ENCODE peak calls at places on chromosomes 12 and 14, in four cellular contexts. D is thoracic aorta, U is astrocyte, V is cardiac muscle cell. M is an unnamed sample.

GRCh38 chr12:107684990-107685359 is 624 bp upstream of the PWP1 start:
- DNase-seq in U (no peak), V (peak), D (no peak), M (no peak)

GRCh38 chr12:51415931-51416330 is 8.7 kb upstream of the SLC4A8 start:
- DNase-seq in U (no peak), V (no peak), D (no peak), M (no peak)

GRCh38 chr14:51743588-51744000 is 91.9 kb downstream of the FRMD6 start:
- DNase-seq in D (no peak), V (no peak), U (no peak), M (no peak)

GRCh38 chr12:89236237-89236636 is 116.1 kb downstream of the DUSP6 start:
- DNase-seq in D (no peak), U (peak), V (no peak), M (no peak)

GRCh38 chr12:43113153-43113552 is 438.9 kb downstream of the ADAMTS20 start:
- DNase-seq in U (peak), V (peak), D (no peak), M (no peak)

GRCh38 chr14:103137721-103138482 is 14.6 kb downstream of the TNFAIP2 start:
- DNase-seq in U (no peak), V (no peak), D (no peak), M (no peak)

GRCh38 chr12:85740190-85740589 is 96.0 kb downstream of the RASSF9 start:
- DNase-seq in V (no peak), U (no peak), D (no peak), M (no peak)

GRCh38 chr14:74347795-74348100 is 523 bp upstream of the VRTN start:
- DNase-seq in V (no peak), U (no peak), D (no peak), M (no peak)

GRCh38 chr12:31526158-31526546 is 64.8 kb downstream of the DENND5B start:
- DNase-seq in V (no peak), D (no peak), U (no peak), M (no peak)
- TF ChIP-seq CTCF in V (no peak), D (no peak), U (no peak), M (no peak)

DNA sequence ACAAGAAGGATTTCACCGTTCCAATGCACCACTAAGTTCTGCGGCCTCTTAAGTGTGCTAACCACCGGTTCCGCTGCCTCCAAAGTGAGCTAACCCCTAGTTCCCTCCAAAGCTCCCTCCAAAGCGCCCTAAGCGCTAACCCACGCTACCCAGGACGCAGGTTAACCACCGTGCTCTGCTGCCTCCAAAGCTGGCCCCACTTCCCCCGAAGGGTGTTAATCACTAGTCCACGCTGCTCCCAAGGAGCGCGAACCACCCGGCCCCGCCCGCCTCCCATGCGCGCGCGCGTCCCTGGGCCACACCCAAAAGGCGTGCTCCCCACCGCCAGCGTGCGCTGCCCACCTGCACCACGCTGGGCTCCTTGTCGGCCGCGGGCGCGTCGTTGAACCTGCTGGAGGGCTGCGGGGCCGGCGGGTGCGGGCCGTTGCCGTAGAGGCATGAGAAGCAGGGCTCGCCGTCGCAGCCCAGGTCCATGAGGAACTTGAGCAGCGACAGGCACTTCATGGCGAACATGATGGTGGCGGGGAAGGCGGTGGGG is 11.7 kb downstream of the FAM181A start:
- DNase-seq in U (no peak), D (no peak), V (no peak), M (no peak)
- H3K4me3 ChIP-seq in U (no peak), D (no peak), V (no peak), M (peak)

DNA sequence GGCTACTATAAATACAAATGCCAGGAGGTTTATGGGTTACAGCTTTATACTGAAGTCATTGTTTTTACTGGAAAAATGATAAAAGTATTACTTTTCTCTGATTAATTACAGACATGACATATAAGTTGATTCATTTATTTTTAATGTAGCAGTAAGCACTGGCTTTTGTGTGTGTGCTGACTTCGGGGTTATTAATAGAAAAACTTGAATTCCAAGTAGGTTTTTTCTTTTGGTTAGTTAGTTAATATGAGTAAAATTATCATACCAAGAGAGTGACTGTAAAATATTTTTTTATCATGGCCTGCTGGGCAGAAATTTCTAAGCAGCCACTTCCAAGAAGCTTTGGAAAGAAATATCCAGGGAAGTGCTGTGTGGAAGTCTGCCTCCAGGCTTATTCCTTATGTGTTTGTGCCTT is 56.4 kb downstream of the IFT81 start:
- DNase-seq in D (no peak), U (peak), V (peak), M (peak)
- TF ChIP-seq CTCF in D (peak), U (no peak), V (no peak), M (no peak)

DNA sequence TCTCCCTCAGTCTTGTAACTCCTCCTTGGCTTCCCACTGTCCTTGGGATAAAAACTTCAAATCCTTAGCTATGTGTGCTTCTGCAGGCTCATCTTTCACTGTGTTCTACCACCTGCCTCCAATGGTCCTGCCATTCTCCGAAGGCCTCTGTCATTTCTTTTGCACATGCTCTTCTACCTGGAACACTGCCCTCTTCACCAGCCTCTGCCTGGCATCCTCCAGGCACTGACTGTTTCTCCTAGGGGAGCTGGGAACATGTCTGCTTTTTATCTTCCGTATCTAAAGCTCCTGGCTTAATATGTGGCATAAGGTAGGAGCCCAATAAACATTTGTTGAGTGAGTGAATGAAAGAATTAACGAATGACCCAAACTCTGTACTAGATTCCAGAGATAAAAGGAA is 603.3 kb upstream of the TMEM132C start:
- DNase-seq in V (no peak), U (no peak), D (no peak), M (no peak)
- H3K4me3 ChIP-seq in V (no peak), U (no peak), D (no peak), M (no peak)

DNA sequence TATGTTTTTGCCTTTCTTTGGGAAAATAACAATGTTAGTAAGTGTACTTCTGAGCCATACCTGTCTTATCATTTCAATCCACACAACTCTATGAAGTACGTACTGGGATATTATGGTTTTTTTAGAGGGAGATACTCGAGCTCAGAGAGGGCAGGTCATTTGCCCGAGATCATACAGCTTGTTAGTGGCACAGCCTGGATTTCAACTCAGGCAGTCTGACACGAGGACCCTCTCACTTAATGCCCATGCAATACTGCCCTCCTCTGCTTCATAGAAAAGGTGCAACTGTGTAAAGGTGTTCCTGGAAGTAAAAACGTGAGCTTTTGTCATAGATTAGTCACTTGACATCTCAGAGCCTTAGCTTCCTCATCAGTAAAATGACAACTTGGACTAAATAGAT is 128.0 kb downstream of the NDUFA12 start:
- DNase-seq in U (no peak), D (no peak), V (peak), M (no peak)
- TF ChIP-seq CTCF in U (no peak), D (no peak), V (no peak), M (no peak)

DNA sequence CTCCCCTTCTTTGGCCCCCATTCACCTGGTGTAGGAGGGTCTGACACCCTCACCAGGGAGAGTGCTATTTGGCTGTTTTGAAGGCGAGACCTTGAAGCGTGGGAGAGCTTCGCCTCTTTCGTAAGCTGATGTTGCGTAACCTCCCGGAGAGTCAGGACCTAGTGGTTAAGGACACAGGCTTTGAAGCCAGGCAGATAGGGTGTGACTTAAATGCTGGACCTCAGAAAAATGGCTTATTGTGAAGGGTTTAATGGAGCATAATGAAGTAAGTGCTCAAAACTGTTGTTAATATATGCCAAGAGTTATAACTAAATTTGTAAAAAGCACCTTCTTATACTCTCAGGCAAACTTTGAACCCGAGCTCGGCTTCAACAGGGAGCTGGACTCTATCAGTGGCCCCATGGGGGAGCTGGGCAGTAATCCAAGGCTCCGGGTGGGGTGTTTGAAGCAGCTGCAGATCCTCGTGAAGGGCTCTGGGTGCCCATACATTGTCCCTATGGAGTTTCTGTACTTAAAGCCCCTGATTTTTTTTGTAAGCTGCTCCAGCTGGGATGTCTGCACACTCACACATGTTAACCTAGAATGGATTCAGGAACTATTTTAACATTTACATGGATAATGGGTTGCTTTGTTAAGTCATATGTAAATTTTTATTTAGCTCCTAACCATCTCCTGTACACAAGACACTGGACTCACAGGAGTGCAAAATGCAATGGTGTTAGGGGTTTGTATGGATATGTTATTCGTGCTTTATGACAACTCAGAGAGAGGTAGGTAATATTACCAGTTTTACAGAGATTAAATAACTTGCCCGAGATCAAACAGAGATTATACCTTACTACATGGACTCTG is 26.0 kb downstream of the PPFIBP1 start:
- DNase-seq in U (peak), D (peak), V (peak), M (peak)
- H3K4me3 ChIP-seq in U (peak), D (peak), V (no peak), M (no peak)

DNA sequence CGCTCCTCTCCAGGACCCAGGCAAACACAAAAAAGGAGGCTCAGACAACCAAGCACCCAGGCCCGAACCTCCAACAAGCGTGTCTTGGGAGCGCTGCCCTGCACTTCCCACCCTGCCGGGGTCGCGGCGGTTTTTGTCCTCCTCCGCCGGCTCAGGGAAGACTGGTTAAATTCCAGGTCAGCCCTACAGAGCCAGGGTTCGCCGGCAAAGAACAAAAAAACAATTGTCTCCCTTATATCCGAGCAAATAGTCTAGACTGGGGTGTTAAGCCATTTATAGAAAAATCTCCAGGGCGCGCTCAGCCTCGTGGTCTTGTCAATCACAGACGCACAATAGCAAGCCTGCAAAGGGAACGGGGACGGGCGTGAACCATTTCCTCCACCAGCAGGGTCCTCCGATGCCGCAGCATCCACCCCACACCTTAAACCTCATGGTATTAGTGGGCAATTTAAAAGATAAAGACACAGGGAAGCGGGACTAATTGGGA is 46.9 kb downstream of the BCAT1 start:
- DNase-seq in U (peak), V (no peak), D (no peak), M (no peak)
- TF ChIP-seq CTCF in U (no peak), V (no peak), D (no peak), M (no peak)

GRCh38 chr14:60721331-60722162 is 2.6 kb downstream of the SIX4 start:
- DNase-seq in U (peak), V (peak), D (peak), M (no peak)

GRCh38 chr14:60722836-60723217 is 1.3 kb downstream of the SIX4 start:
- DNase-seq in U (peak), V (peak), D (no peak), M (no peak)

GRCh38 chr14:60720962-60721330 is 3.2 kb downstream of the SIX4 start:
- DNase-seq in V (no peak), U (no peak), D (no peak), M (no peak)

GRCh38 chr14:60722163-60722835 is 1.9 kb downstream of the SIX4 start:
- DNase-seq in U (peak), V (peak), D (no peak), M (no peak)

DNA sequence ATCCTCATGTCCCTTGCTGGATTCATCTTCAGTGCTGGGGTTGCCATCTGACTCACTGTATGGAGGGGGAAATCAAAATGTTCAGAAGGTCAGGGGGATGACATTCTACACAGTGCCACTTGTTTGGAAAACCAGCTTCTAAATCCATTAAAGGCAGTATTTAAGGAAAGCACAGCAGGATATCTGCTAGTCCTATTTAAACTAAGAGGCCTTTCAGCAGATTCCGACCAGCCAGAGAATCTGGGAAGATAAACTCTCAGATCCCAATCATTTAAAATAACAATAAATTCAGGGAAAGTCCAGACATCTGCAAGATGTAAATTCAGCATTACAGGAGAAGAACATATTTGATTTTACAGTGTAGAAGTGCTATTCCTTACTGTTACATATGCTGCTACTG is 3.8 kb downstream of the SIX4 start:
- DNase-seq in D (no peak), U (no peak), V (no peak), M (no peak)
- H3K4me3 ChIP-seq in D (no peak), U (peak), V (no peak), M (no peak)

DNA sequence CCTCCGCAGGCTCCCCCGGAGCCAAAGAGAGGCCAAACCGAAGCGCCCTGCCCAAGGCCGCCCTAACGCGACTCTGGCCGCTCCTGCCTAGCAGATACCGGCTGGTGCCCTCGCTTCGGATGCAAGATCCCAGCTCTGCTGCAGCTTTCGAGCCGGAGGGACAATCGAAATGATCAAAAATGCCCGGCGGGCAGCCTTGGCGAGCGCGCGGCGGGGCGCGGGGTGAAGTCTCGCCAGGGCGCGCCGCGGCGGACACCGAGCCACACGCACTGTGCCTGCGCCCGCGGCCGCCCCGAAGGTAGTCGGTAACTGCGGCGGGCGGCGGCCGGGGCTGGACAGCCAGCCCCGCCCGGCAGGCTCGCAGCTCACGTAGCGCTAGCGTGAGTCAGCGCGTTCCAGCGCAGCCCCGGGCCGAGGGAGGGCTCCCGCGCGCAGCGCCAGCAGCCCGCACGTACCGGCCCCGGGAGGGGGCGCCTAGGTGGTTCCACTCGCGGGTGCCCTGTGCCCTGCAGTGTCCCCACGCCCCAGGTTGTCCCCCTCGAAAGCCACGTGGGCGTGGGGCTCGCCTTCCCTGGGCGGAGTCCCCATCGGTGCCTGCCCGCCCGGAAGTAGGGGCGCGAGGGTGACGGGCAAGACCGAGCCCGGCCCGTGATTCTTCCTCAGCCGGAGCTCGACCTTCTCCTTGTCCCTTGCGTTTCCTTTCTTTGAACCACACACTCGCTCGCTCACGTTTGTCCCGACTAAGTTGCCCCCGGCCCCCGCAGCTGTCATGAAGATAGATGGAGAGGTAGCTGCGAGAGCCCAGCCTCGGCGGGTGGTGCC is 109.3 kb upstream of the EGLN3 start:
- DNase-seq in U (peak), V (peak), D (peak), M (no peak)
- TF ChIP-seq CTCF in U (no peak), V (peak), D (peak), M (no peak)